ENCODE peak calls at places on chromosome 14, in four cellular contexts. Y is tibial artery, N is A673, H is tibial nerve. G is an unnamed sample.
A peak's percentile ranks its signal among the peaks of the same experiment; 100 is the strongest.

GRCh38 chr14:21382886-21383847 is 652 bp downstream of the SUPT16H start:
- DNase-seq in N (peak; percentile 61), Y (peak; percentile 71), H (peak; percentile 22), G (peak; percentile 70)

GRCh38 chr14:63478437-63478852 is 64.7 kb downstream of the PPP2R5E start:
- DNase-seq in N (no peak), H (no peak), Y (no peak), G (peak; percentile 37)

GRCh38 chr14:77052281-77053044 is 24.0 kb upstream of the IRF2BPL start:
- DNase-seq in Y (peak; percentile 84), N (no peak), H (no peak), G (peak; percentile 33)

GRCh38 chr14:20278414-20278813 is 27.3 kb downstream of the TTC5 start:
- DNase-seq in Y (no peak), N (peak; percentile 40), H (peak; percentile 20), G (peak; percentile 9)

GRCh38 chr14:83816755-83817154 is 1713.2 kb upstream of the FLRT2 start:
- DNase-seq in N (no peak), H (no peak), Y (no peak), G (no peak)

GRCh38 chr14:75866981-75867380 is 114.8 kb downstream of the TGFB3 start:
- DNase-seq in H (no peak), N (no peak), Y (no peak), G (no peak)

GRCh38 chr14:102828201-102828600 is 51.0 kb downstream of the TRAF3 start:
- DNase-seq in H (no peak), N (no peak), Y (no peak), G (no peak)

GRCh38 chr14:67514203-67514607 is 18.9 kb upstream of the PLEKHH1 start:
- DNase-seq in N (no peak), Y (no peak), H (peak; percentile 6), G (no peak)

GRCh38 chr14:102527255-102528232 is 18.0 kb upstream of the ANKRD9 start:
- DNase-seq in H (no peak), N (no peak), Y (no peak), G (no peak)

GRCh38 chr14:70748422-70748821 is 60.9 kb downstream of the MAP3K9 start:
- DNase-seq in H (no peak), N (no peak), Y (no peak), G (no peak)

GRCh38 chr14:91425720-91426032 is 8.1 kb upstream of the CCDC88C start:
- DNase-seq in Y (no peak), N (no peak), H (no peak), G (no peak)

GRCh38 chr14:60649815-60650381 is 621 bp upstream of the SIX1 start:
- DNase-seq in N (peak; percentile 42), H (no peak), Y (peak; percentile 66), G (no peak)

GRCh38 chr14:101980700-101981099 is 16.3 kb downstream of the DYNC1H1 start:
- DNase-seq in Y (peak; percentile 89), N (peak; percentile 21), H (peak; percentile 77), G (no peak)

GRCh38 chr14:97620071-97620470 is 822.9 kb downstream of the VRK1 start:
- DNase-seq in N (no peak), Y (no peak), H (no peak), G (no peak)

GRCh38 chr14:33068626-33069025 is 129.9 kb downstream of the NPAS3 start:
- DNase-seq in Y (no peak), N (no peak), H (no peak), G (no peak)

GRCh38 chr14:35822501-35822900 is 3.6 kb upstream of the BRMS1L start:
- DNase-seq in H (no peak), Y (no peak), N (no peak), G (no peak)

GRCh38 chr14:35819591-35820540 is 6.3 kb upstream of the BRMS1L start:
- DNase-seq in H (no peak), N (no peak), Y (no peak), G (no peak)

GRCh38 chr14:35814371-35815005 is 5.4 kb upstream of the RALGAPA1 start:
- DNase-seq in N (peak; percentile 83), H (peak; percentile 68), Y (no peak), G (peak; percentile 88)

GRCh38 chr14:35821546-35822411 is 4.4 kb upstream of the BRMS1L start:
- DNase-seq in Y (no peak), N (peak; percentile 62), H (no peak), G (peak; percentile 17)

GRCh38 chr14:35818346-35819115 is 7.6 kb upstream of the BRMS1L start:
- DNase-seq in Y (no peak), H (peak; percentile 41), N (peak; percentile 77), G (peak; percentile 43)
- TF ChIP-seq CTCF in Y (peak; percentile 52), H (peak; percentile 51), N (peak; percentile 76), G (peak; percentile 77)

DNA sequence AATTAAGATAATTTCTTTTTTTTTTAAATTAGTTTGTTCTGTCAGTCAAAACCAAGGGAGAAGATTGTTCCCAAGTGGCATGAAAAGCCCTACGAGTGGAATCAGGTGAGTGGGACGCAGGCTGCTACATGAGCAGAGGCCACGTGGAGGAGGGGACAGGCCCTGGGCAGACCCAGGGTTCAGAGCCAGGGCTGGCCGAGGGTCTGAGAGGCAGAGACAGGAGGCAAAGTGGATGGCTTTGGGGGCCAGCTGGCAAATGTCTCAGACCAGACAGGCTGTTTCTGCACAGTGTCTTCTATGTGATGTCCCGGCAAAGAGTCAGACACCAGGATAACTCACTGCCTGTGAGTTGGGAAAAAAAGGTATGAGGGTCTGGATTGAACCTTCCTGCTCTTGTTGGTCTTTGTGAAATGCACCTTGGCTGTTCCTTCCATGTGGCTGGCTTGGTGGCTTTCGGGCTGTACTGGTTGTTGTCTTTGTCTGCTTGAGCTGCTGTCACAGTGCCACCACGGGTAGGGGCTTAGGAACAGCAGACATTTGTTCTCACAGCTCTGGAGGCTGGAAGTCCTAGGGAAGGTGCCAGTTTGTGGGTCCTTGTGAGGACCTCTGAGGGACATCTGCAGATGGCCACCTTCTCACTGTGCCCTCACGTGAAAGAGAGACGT is 35.8 kb upstream of the ASPG start:
- DNase-seq in N (no peak), H (no peak), Y (no peak), G (no peak)
- TF ChIP-seq CTCF in N (no peak), H (no peak), Y (no peak), G (no peak)

DNA sequence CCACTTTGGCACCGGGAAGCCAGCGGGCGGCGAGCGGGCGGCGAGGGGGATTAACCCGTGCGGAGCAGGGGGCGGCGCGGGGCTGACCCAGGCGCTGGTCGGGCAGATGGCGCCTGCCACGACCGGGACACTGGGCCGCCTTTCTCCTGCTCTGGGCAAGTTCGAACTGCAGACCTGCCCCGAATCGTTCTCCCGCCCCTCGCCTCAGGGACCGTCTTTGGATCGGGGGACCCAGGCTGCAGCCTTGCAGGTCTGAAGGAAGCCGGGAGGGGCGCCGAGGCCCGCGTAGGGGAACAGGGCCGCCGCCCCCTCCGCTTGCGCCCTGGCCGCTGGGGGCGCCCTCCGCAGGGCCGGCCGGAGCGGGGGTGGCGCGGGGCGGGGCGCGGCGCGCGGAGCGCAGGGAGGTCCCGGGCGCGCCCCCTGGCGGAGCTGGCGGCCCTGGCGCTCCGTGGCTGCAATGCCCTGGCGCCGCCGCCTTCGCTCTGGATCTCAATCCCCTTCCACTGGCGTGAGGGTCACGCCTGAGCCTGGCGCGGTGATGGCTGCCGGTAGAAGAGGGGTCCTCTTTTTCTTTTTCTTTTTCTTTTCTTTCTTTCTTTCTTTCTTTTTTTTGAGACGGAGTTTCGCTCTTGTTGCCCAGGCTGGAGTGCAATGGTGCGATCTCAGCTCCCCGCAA is 447 bp upstream of the LTBP2 start:
- DNase-seq in N (peak; percentile 84), Y (peak; percentile 89), H (peak; percentile 65), G (peak; percentile 86)
- TF ChIP-seq CTCF in N (peak; percentile 44), Y (peak; percentile 60), H (peak; percentile 97), G (peak; percentile 53)

DNA sequence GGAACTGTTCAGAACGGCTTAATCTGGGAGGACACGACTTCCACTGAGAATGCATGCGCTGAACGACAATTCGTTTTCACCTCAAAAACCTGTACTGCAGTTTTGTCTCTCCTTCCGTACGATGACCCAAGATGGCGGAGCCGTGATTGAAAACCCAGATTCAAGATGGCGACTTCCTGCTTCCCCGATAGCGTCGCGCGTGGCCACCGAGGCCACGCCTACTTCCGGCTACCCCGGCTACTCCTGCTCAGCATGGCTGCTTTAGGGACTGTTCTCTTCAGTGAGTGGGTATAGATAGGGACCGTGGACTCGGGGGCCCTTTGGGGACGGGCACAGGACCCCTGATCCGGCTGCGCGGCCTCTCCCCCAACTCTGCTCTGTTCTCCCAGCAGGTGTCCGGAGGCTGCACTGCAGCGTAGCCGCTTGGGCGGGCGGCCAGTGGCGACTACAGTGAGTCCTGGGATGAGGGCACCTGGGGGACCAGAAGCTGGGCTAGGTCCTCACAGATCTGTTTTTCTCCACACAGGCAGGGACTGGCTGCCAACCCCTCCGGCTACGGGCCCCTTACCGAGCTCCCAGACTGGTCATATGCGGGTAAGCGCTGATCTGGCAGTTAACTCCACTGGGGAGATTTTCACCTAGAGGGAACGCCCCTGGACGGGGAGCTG is at the start of gene MRPL52:
- DNase-seq in H (peak; percentile 85), Y (peak; percentile 94), N (peak; percentile 95), G (peak; percentile 94)
- TF ChIP-seq CTCF in H (no peak), Y (no peak), N (no peak), G (no peak)

DNA sequence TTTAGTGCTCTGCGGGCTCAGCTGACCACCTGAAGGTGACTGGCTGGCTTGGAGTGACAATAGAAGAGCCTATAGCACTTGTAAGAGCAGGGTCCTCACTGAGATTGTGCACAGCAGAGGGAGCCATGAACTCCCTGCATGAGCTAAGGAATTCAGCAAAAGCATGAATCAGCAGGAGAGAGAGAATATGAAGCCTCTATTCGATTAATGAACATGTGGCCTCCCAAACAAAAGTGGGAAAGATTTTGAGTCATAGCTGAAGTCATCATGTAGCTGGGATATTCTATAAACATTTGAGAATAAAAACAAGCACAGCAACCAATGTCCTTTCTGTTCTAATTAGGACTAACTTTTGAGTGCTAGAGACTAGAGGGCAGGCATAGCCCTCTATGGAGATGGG is 626.6 kb downstream of the DIO2 start:
- DNase-seq in N (peak; percentile 50), Y (no peak), H (no peak), G (no peak)
- TF ChIP-seq CTCF in N (peak; percentile 40), Y (no peak), H (no peak), G (no peak)

G was measured in activated CD8-positive, alpha-beta T cell treated with anti-CD3 and anti-CD28 coated beads for 36 hours.